ENCODE peak calls at places on chromosomes 2 and 18, in seven cellular contexts. M is IMR-90, F is H1, H is endodermal cell, J is endothelial cell of umbilical vein, D is Karpas-422, A is mammary epithelial cell. I is an unnamed sample.

GRCh38 chr18:22398464-22398863 is 19.3 kb downstream of the CTAGE1 start:
- DNase-seq in M (no peak), F (no peak), H (no peak), J (peak; percentile 91), D (no peak), A (no peak), I (no peak)

GRCh38 chr2:45220227-45220626 is 211.0 kb upstream of the SIX2 start:
- DNase-seq in M (no peak), F (no peak), H (peak; percentile 52), J (no peak), D (no peak), A (no peak), I (no peak)

GRCh38 chr2:86518498-86518897 is 44.7 kb downstream of the CHMP3 start:
- DNase-seq in M (no peak), F (no peak), H (peak; percentile 46), J (peak; percentile 31), D (peak; percentile 82), A (peak; percentile 9), I (no peak)

GRCh38 chr2:240893363-240893828 is 2.6 kb downstream of the MAB21L4 start:
- DNase-seq in M (peak; percentile 36), F (no peak), H (peak; percentile 90), J (no peak), D (no peak), A (peak; percentile 75), I (no peak)

GRCh38 chr2:50720695-50721314 is 311.1 kb downstream of the NRXN1 start:
- DNase-seq in M (peak; percentile 4), F (no peak), H (peak; percentile 61), J (no peak), D (no peak), A (no peak), I (no peak)

GRCh38 chr2:238290079-238290478 is 1.7 kb upstream of the PER2 start:
- DNase-seq in M (no peak), F (no peak), H (peak; percentile 94), J (peak; percentile 12), D (peak; percentile 89), A (peak; percentile 99), I (peak; percentile 94)

GRCh38 chr2:233426619-233427342 is 72.5 kb downstream of the DGKD start:
- DNase-seq in M (peak; percentile 99), F (no peak), H (no peak), J (no peak), D (no peak), A (peak; percentile 94), I (no peak)

GRCh38 chr2:36701391-36701795 is 4.9 kb downstream of the VIT start:
- DNase-seq in M (peak; percentile 20), F (no peak), H (no peak), J (no peak), D (no peak), A (peak; percentile 86), I (no peak)

GRCh38 chr2:37707393-37707792 is 36.0 kb upstream of the CDC42EP3 start:
- DNase-seq in M (no peak), F (no peak), H (no peak), J (no peak), D (no peak), A (no peak), I (no peak)

GRCh38 chr2:15569658-15570615 is 8.8 kb upstream of the NBAS start:
- DNase-seq in M (no peak), F (no peak), H (no peak), J (no peak), D (no peak), A (no peak), I (no peak)

GRCh38 chr18:6219116-6219717 is 195.5 kb downstream of the L3MBTL4 start:
- DNase-seq in M (peak; percentile 73), F (peak; percentile 15), H (peak; percentile 89), J (peak; percentile 52), D (peak; percentile 84), A (no peak), I (no peak)

GRCh38 chr2:85794038-85794441 is 40.2 kb downstream of the ATOH8 start:
- DNase-seq in M (no peak), F (no peak), H (no peak), J (no peak), D (no peak), A (no peak), I (no peak)

GRCh38 chr2:217573565-217573964 is 429.2 kb downstream of the TNS1 start:
- DNase-seq in M (peak; percentile 89), F (no peak), H (no peak), J (no peak), D (no peak), A (no peak), I (no peak)

GRCh38 chr18:78814321-78814720 is 165.3 kb upstream of the SALL3 start:
- DNase-seq in M (no peak), F (peak; percentile 7), H (no peak), J (no peak), D (no peak), A (no peak), I (no peak)

GRCh38 chr18:29083545-29083944 is 906.6 kb upstream of the CDH2 start:
- DNase-seq in M (peak; percentile 2), F (no peak), H (no peak), J (no peak), D (no peak), A (peak; percentile 2), I (no peak)

GRCh38 chr2:27494944-27495554 is at the start of gene FNDC4:
- DNase-seq in M (no peak), F (no peak), H (peak; percentile 82), J (peak; percentile 37), D (no peak), A (no peak), I (no peak)

DNA sequence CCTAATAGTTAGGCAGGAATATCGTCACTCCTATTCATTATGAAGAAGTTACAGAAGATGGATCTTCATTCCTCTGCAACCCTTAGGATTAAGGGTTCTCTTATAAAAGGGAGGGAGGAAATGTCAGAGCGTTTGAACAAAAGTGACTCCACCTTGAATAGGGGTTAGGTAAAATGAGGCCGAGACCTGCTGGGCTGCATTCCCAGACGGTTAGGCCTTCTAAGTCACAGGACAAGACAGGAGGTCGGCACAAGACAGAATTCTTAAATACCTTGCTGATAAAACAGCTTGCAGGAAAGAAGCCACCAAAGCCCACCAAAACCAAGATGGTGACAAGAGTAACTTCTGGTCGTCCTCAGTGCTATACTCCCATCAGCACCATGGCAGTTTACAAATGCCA is 147.6 kb downstream of the CDCA7 start:
- DNase-seq in M (no peak), F (no peak), H (no peak), J (no peak), D (no peak), A (no peak), I (no peak)
- H3K9me3 ChIP-seq in M (no peaks in the 10 kb centered on the region), F (peaks cover 5% of the 10 kb centered on the region), H (peaks cover 20% of the 10 kb centered on the region), J (no peaks in the 10 kb centered on the region), D (peaks cover 4% of the 10 kb centered on the region), A (no peaks in the 10 kb centered on the region), I (no peaks in the 10 kb centered on the region)

GRCh38 chr18:79943608-79944125 is 7.8 kb downstream of the SLC66A2 start:
- DNase-seq in M (no peak), F (no peak), H (no peak), J (no peak), D (no peak), A (no peak), I (peak; percentile 44)
- H3K9ac ChIP-seq in M (no peak overlapping the region), F (no peak overlapping the region), H (no peak overlapping the region), J (no peak overlapping the region), D (no peak overlapping the region), A (no peak overlapping the region), I (peak overlapping the region; percentile 59)

DNA sequence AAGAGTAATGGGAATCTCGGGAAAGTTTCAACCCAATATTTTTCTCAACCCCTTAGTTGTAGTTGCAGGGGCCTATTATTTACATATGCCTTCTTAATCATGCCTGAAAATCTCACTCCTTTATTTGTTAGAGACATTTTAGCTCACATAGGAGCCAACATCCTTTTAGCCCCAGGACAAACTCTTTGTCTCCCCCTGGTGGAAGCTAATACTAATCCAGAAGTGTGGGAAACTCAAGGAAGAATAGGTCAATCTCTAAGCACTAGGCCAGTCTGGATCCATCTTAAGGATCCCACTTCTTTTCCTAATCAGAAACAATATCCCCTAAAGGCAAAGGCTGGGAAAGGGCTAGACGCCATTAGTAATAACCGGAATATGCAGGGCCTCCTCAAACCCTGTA is 550.9 kb upstream of the PKDCC start:
- DNase-seq in M (no peak), F (no peak), H (no peak), J (no peak), D (peak; percentile 67), A (no peak), I (no peak)
- H3K9me3 ChIP-seq in M (peaks cover 17% of the 10 kb centered on the region), F (peaks cover 69% of the 10 kb centered on the region), H (peaks cover 80% of the 10 kb centered on the region), J (peaks cover 3% of the 10 kb centered on the region), D (peaks cover 33% of the 10 kb centered on the region), A (peaks cover 19% of the 10 kb centered on the region), I (no peaks in the 10 kb centered on the region)

DNA sequence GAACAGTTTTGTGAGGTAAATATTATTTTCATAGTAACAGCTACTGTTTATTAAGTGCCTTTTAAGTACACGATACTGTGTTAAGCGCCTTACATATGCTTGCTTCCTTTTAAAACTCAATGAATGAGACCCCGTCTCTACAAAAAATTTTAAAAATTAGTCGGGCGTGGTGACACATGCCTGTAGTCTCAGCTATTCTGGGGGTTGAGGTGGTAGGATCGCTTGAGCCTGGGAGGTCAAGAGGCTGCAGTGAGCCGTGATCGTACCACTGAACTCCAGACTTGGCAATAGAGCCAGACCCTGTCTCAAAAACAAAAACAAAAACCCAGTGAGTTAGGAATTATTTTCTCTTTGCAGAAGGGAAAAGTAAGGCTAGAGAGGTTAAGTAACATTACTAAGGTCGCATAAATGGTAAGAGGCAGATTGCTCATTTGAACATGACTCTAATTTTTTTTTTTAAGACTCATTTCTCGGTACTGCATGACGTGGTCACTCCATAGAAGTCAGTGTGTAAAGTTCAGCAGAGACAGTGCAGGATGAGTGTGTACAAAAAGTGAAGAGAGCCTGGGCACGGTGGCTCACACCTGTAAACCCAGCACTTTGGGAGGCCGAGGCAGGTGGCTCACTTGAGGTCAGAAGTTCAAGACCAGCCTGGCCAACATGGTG is 1.1 kb downstream of the METAP1D start:
- DNase-seq in M (no peak), F (no peak), H (no peak), J (no peak), D (peak; percentile 60), A (no peak), I (no peak)
- H3K9ac ChIP-seq in M (no peak overlapping the region), F (peak overlapping the region; percentile 99), H (no peak overlapping the region), J (peak overlapping the region; percentile 52), D (peak overlapping the region; percentile 86), A (peak overlapping the region; percentile 90), I (no peak overlapping the region)

GRCh38 chr2:73528688-73529087 is 113.5 kb downstream of the NAT8 start:
- DNase-seq in M (no peak), F (no peak), H (no peak), J (no peak), D (no peak), A (no peak), I (no peak)

GRCh38 chr2:73536133-73536532 is 106.1 kb downstream of the NAT8 start:
- DNase-seq in M (no peak), F (no peak), H (no peak), J (no peak), D (no peak), A (no peak), I (no peak)

DNA sequence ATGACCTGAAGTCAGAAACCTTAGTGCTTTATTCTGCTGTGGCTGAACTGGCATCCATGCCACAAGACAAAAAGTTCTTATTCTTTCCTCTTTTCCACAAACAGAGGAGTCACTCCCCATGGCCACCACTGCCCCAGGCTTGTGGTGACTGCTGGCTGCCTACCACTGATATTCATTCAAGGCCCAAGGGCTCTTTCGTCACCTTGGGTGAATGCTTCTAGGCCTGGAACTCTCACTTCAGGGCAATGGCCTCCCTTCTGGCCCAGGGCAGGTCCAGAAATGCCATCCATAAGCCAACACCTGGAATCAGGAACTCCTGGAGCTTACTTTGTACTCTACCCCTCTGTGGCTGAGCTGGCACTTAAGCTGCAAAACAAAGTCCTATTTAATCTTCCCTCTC is 109.8 kb downstream of the NAT8 start:
- DNase-seq in M (no peak), F (no peak), H (no peak), J (no peak), D (no peak), A (no peak), I (no peak)
- H3K9me3 ChIP-seq in M (peaks cover 7% of the 10 kb centered on the region), F (peaks cover 28% of the 10 kb centered on the region), H (peaks cover 61% of the 10 kb centered on the region), J (no peaks in the 10 kb centered on the region), D (peaks cover 14% of the 10 kb centered on the region), A (peaks cover 8% of the 10 kb centered on the region), I (no peaks in the 10 kb centered on the region)